ENCODE peak calls at places on chromosomes 13 and 19, in seven cellular contexts. W is neuronal stem cell, R is small intestine, M is left ventricle myocardium inferior, U is heart left ventricle, B is GM12878, L is lung. F is an unnamed sample. For H3K4me1, the result is how much of the 10 kb centered on the place peaks cover.

GRCh38 chr13:80082396-80083096 is 258.4 kb downstream of the SPRY2 start:
- DNase-seq in W (no peak), R (no peak), M (no peak), U (no peak), B (no peak), L (no peak), F (no peak)

GRCh38 chr13:27923794-27924528 is 4.2 kb downstream of the PDX1 start:
- DNase-seq in W (peak), R (peak), M (no peak), U (no peak), B (no peak), L (no peak), F (no peak)

GRCh38 chr13:38951525-38952313 is 38.9 kb downstream of the STOML3 start:
- DNase-seq in W (no peak), R (peak), M (no peak), U (no peak), B (no peak), L (no peak), F (no peak)

GRCh38 chr19:45883881-45884681 is 1.9 kb downstream of the IRF2BP1 start:
- DNase-seq in W (no peak), R (no peak), M (no peak), U (no peak), B (no peak), L (peak), F (no peak)

GRCh38 chr13:23060972-23061371 is 119.8 kb upstream of the SGCG start:
- DNase-seq in W (no peak), R (no peak), M (no peak), U (no peak), B (no peak), L (no peak), F (no peak)

GRCh38 chr13:60016229-60016628 is 147.5 kb downstream of the DIAPH3 start:
- DNase-seq in W (no peak), R (no peak), M (no peak), U (no peak), B (no peak), L (no peak), F (no peak)

GRCh38 chr19:49988433-49988832 is 27.5 kb upstream of the SIGLEC11 start:
- DNase-seq in W (no peak), R (no peak), M (no peak), U (no peak), B (no peak), L (no peak), F (no peak)

GRCh38 chr19:11160119-11160768 is 4.7 kb upstream of the SPC24 start:
- DNase-seq in W (no peak), R (no peak), M (no peak), U (no peak), B (no peak), L (no peak), F (no peak)

GRCh38 chr13:98749501-98749900 is 3.0 kb downstream of the SLC15A1 start:
- DNase-seq in W (no peak), R (no peak), M (no peak), U (no peak), B (no peak), L (no peak), F (no peak)

GRCh38 chr13:95676100-95676774 is 702 bp upstream of the DNAJC3 start:
- DNase-seq in W (no peak), R (peak), M (no peak), U (no peak), B (no peak), L (no peak), F (no peak)

GRCh38 chr13:78131811-78132210 is 213.2 kb upstream of the EDNRB start:
- DNase-seq in W (no peak), R (no peak), M (no peak), U (no peak), B (no peak), L (no peak), F (no peak)

GRCh38 chr13:64052526-64052925 is 2636.9 kb upstream of the PCDH20 start:
- DNase-seq in W (no peak), R (no peak), M (no peak), U (no peak), B (no peak), L (no peak), F (no peak)

DNA sequence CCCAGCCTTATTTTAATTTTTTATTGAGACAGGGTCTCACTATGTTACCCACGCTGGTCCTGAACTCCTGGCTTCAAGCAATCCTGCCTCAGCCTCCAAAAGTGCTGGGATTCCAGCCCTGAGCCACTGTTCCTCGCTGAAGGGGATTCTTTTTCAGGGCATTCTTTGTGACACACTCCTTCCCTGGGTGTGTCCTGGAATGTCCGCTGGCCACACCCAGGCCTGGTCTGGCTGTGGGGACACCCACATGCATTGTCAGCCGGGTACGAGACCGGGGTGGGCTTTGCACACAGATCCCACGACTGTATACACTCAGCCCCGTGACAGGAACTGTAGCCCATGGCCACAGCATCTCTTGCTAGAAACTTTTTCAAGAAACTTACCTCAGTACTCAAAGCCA is 34.4 kb upstream of the GATAD2A start:
- DNase-seq in W (no peak), R (no peak), M (no peak), U (peak), B (no peak), L (no peak), F (no peak)
- H3K27ac ChIP-seq in W (no peak), R (no peak), M (peak), U (peak), B (no peak), L (peak), F (no peak)

GRCh38 chr19:56748443-56748842 is 76.9 kb upstream of the ZNF835 start:
- DNase-seq in W (peak), R (no peak), M (no peak), U (no peak), B (no peak), L (no peak), F (no peak)
- H3K4me3 ChIP-seq in W (peak), R (no peak), M (no peak), U (no peak), B (no peak), L (no peak), F (no peak)

GRCh38 chr13:106524108-106524507 is 11.4 kb downstream of the EFNB2 start:
- DNase-seq in W (no peak), R (no peak), M (no peak), U (no peak), B (no peak), L (no peak), F (no peak)
- H3K4me1 ChIP-seq in W (under half), R (under half), M (under half), U (under half), B (under half), L (under half), F (under half)

DNA sequence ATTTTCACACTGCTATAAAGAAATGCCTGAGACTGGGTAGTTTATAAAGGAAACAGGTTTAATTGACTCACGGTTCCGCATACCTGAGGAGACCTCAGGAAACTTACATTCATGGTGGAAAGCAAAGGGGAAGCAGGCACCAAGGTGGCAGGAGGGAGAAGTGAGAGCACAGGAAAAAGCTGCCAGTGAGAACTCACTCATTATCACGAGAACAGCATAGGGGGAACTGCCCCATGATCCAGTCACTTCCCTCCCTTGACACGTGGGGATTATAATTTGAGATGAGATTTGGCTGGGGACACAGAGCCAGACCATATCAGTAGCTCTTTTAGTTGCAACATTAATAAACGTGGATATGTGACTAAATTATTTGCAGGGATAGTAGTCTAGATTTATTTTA is 4.3 kb upstream of the KCTD4 start:
- DNase-seq in W (no peak), R (no peak), M (no peak), U (no peak), B (no peak), L (no peak), F (no peak)
- H3K27ac ChIP-seq in W (no peak), R (no peak), M (peak), U (no peak), B (no peak), L (no peak), F (no peak)

GRCh38 chr19:17860993-17861360 is 1.3 kb downstream of the RPL18A start:
- DNase-seq in W (no peak), R (no peak), M (no peak), U (no peak), B (no peak), L (no peak), F (no peak)
- H3K4me3 ChIP-seq in W (peak), R (no peak), M (peak), U (peak), B (peak), L (peak), F (peak)

DNA sequence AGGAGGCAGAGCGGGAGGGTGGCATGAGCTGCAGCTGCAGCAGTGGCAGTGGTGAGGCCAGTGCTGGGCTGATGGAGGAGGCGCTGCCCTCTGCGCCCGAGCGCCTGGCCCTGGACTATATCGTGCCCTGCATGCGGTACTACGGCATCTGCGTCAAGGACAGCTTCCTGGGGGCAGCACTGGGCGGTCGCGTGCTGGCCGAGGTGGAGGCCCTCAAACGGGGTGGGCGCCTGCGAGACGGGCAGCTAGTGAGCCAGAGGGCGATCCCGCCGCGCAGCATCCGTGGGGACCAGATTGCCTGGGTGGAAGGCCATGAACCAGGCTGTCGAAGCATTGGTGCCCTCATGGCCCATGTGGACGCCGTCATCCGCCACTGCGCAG is 2.0 kb downstream of the EGLN2 start:
- DNase-seq in W (no peak), R (no peak), M (no peak), U (peak), B (no peak), L (no peak), F (no peak)
- H3K4me1 ChIP-seq in W (under half), R (under half), M (half or more), U (half or more), B (half or more), L (under half), F (half or more)

GRCh38 chr13:108983273-108983672 is 353.9 kb downstream of the MYO16 start:
- DNase-seq in W (no peak), R (no peak), M (no peak), U (no peak), B (no peak), L (no peak), F (no peak)
- H3K27ac ChIP-seq in W (no peak), R (no peak), M (no peak), U (no peak), B (no peak), L (no peak), F (no peak)

DNA sequence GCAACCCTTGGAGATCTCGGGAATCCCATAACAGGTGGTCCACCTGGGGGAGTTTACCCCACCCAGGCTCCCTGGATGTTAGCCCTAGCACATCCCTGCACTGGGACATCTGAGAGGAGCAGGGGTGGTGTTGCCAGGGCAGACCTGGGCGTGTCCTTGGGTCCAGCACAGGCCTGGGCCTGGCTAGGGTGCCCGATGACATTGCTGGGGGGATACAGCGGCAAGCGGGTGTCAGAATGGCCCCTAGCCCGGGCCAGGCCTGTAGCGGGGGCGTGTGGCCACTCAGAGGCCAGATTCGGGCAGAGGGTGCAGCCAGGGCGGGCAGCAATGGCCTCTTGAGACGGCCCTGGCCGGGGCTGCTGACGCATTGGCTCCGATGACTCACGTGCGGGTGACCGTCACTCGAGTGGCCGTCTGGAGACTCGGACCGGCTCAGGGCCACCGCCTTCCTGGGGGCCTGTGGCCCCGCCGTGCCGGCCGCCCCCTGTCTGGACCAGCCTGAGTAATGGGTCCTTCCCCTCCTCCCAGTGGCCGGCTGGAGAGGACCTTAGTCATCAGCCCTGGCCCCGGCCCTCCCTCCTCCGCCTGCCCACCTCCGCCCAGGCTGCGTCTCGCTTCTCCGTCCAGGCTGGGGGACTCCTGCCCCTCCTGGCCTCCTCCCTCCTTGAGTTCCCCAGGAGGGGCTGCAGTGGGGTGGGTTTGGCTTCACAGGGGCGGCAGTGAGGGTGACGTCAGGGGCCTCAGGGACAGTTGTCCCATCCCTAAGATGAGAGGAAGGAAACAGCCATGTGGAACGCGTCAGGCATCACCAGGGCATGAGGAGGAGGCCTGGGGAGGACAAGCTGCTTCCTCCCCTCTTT is 23.2 kb upstream of the CRTC1 start:
- DNase-seq in W (no peak), R (no peak), M (peak), U (peak), B (no peak), L (peak), F (peak)
- H3K4me3 ChIP-seq in W (no peak), R (no peak), M (peak), U (no peak), B (no peak), L (no peak), F (peak)

GRCh38 chr13:97229699-97230098 is 7.6 kb downstream of the MBNL2 start:
- DNase-seq in W (no peak), R (no peak), M (no peak), U (no peak), B (no peak), L (no peak), F (no peak)
- H3K4me1 ChIP-seq in W (under half), R (under half), M (half or more), U (half or more), B (under half), L (half or more), F (half or more)

F was measured in psoas muscle.